ENCODE peak calls at places on chromosomes 6 and 20, in eight cellular contexts. Y is stimulated activated CD8-positive, alpha-beta memory T cell treated with anti-CD3 and anti-CD28 coated beads, Interleukin-2, amount 100 ng/mL, for 1 hour; P is AG08396; Q is HFF-Myc; S is iPS DF 6.9; H is H54; T is NCI-H460; N is tibial nerve. J is an unnamed sample.
A peak's percentile ranks its signal among the peaks of the same experiment; 100 is the strongest.

GRCh38 chr6:107421696-107422256 is 37.6 kb downstream of the PDSS2 start:
- DNase-seq in Y (no peak), P (no peak), Q (no peak), S (no peak), H (no peak), T (no peak), N (no peak), J (no peak)

GRCh38 chr6:158040051-158040803 is 58.6 kb downstream of the SYNJ2 start:
- DNase-seq in Y (no peak), P (peak; percentile 87), Q (peak; percentile 87), S (no peak), H (peak; percentile 38), T (peak; percentile 17), N (no peak), J (peak; percentile 84)

GRCh38 chr20:24879875-24880274 is 69.2 kb upstream of the CST7 start:
- DNase-seq in Y (no peak), P (no peak), Q (no peak), S (no peak), H (no peak), T (no peak), N (no peak), J (no peak)

GRCh38 chr6:145063091-145063490 is 672.2 kb downstream of the EPM2A start:
- DNase-seq in Y (no peak), P (no peak), Q (no peak), S (no peak), H (no peak), T (no peak), N (no peak), J (no peak)

GRCh38 chr6:157814883-157815282 is 8.2 kb upstream of the SNX9 start:
- DNase-seq in Y (no peak), P (no peak), Q (no peak), S (no peak), H (no peak), T (no peak), N (no peak), J (no peak)

GRCh38 chr20:4978050-4978918 is 23.0 kb downstream of the SLC23A2 start:
- DNase-seq in Y (no peak), P (no peak), Q (no peak), S (no peak), H (no peak), T (no peak), N (no peak), J (no peak)

GRCh38 chr6:34229877-34230276 is 6.8 kb upstream of the HMGA1 start:
- DNase-seq in Y (no peak), P (no peak), Q (no peak), S (no peak), H (no peak), T (no peak), N (no peak), J (no peak)

GRCh38 chr6:158049055-158050028 is 67.7 kb downstream of the SYNJ2 start:
- DNase-seq in Y (no peak), P (no peak), Q (no peak), S (no peak), H (no peak), T (no peak), N (no peak), J (peak; percentile 29)

GRCh38 chr6:21987501-21987957 is 309.3 kb downstream of the PRL start:
- DNase-seq in Y (no peak), P (peak; percentile 83), Q (peak; percentile 77), S (no peak), H (peak; percentile 61), T (peak; percentile 61), N (peak; percentile 68), J (peak; percentile 90)

GRCh38 chr20:49292010-49292409 is 14.2 kb upstream of the ZNFX1 start:
- DNase-seq in Y (no peak), P (no peak), Q (no peak), S (no peak), H (no peak), T (no peak), N (no peak), J (no peak)

GRCh38 chr6:134519456-134519855 is 201.5 kb upstream of the SGK1 start:
- DNase-seq in Y (no peak), P (no peak), Q (no peak), S (no peak), H (no peak), T (no peak), N (no peak), J (no peak)

GRCh38 chr20:48238326-48238725 is 453.0 kb upstream of the SULF2 start:
- DNase-seq in Y (no peak), P (no peak), Q (peak; percentile 58), S (no peak), H (peak; percentile 43), T (no peak), N (no peak), J (no peak)

GRCh38 chr20:5848711-5849505 is 98.7 kb downstream of the SHLD1 start:
- DNase-seq in Y (no peak), P (no peak), Q (peak; percentile 21), S (no peak), H (peak; percentile 28), T (no peak), N (no peak), J (no peak)

GRCh38 chr6:55643868-55644267 is 64.9 kb upstream of the HMGCLL1 start:
- DNase-seq in Y (no peak), P (no peak), Q (no peak), S (no peak), H (no peak), T (no peak), N (no peak), J (no peak)

GRCh38 chr6:99013145-99013544 is 65.4 kb upstream of the FBXL4 start:
- DNase-seq in Y (no peak), P (peak; percentile 57), Q (peak; percentile 60), S (no peak), H (peak; percentile 14), T (peak; percentile 33), N (no peak), J (peak; percentile 34)

GRCh38 chr6:113352029-113352801 is 504.9 kb upstream of the MARCKS start:
- DNase-seq in Y (no peak), P (peak; percentile 57), Q (peak; percentile 52), S (no peak), H (no peak), T (no peak), N (no peak), J (peak; percentile 37)

GRCh38 chr6:165573671-165574070 is 89.4 kb downstream of the PDE10A start:
- DNase-seq in Y (no peak), P (no peak), Q (no peak), S (no peak), H (no peak), T (peak; percentile 75), N (peak; percentile 22), J (peak; percentile 56)

GRCh38 chr20:33463332-33464101 is 20.0 kb upstream of the SNTA1 start:
- DNase-seq in Y (no peak), P (no peak), Q (no peak), S (no peak), H (no peak), T (no peak), N (no peak), J (no peak)

GRCh38 chr6:10951675-10952282 is 64.9 kb downstream of the SYCP2L start:
- DNase-seq in Y (no peak), P (peak; percentile 45), Q (peak; percentile 58), S (no peak), H (peak; percentile 33), T (peak; percentile 19), N (no peak), J (peak; percentile 62)

GRCh38 chr6:168261234-168261633 is 58.3 kb downstream of the DACT2 start:
- DNase-seq in Y (no peak), P (no peak), Q (no peak), S (no peak), H (no peak), T (no peak), N (no peak), J (no peak)

GRCh38 chr6:105402090-105402980 is 547 bp downstream of the PREP start:
- DNase-seq in Y (peak; percentile 6), P (peak; percentile 47), Q (no peak), S (no peak), H (no peak), T (no peak), N (peak; percentile 26), J (peak; percentile 49)

GRCh38 chr20:43442310-43442880 is 15.3 kb upstream of the SRSF6 start:
- DNase-seq in Y (no peak), P (peak; percentile 41), Q (no peak), S (no peak), H (no peak), T (no peak), N (no peak), J (peak; percentile 25)

GRCh38 chr6:7939186-7939863 is 28.7 kb upstream of the TXNDC5 start:
- DNase-seq in Y (no peak), P (no peak), Q (no peak), S (no peak), H (no peak), T (no peak), N (no peak), J (no peak)

GRCh38 chr6:82270791-82271392 is 23.3 kb upstream of the IBTK start:
- DNase-seq in Y (no peak), P (peak; percentile 25), Q (no peak), S (no peak), H (peak; percentile 9), T (peak; percentile 35), N (no peak), J (peak; percentile 32)

GRCh38 chr6:36845233-36845632 is 6.0 kb upstream of the CPNE5 start:
- DNase-seq in Y (no peak), P (no peak), Q (no peak), S (no peak), H (no peak), T (no peak), N (no peak), J (no peak)

GRCh38 chr6:61809004-61809595 is 476.9 kb downstream of the KHDRBS2 start:
- DNase-seq in Y (no peak), P (peak; percentile 1), Q (no peak), S (no peak), H (no peak), T (peak; percentile 3), N (peak; percentile 5), J (peak; percentile 26)

GRCh38 chr6:30463242-30463641 is 26.1 kb upstream of the HLA-E start:
- DNase-seq in Y (no peak), P (no peak), Q (no peak), S (no peak), H (no peak), T (no peak), N (no peak), J (no peak)

J was measured in hepatocyte.